ENCODE peak calls at places on chromosomes 12 and 14, in six cellular contexts. D, M, X, Z, T and V are unnamed samples.
A peak's percentile ranks its signal among the peaks of the same experiment; 100 is the strongest.

GRCh38 chr12:52496054-52496453 is 3.0 kb upstream of the KRT6A start:
- DNase-seq in M (no peak), T (no peak), Z (no peak), D (no peak), X (no peak), V (no peak)

GRCh38 chr12:113472191-113473190 is 820 bp upstream of the LHX5 start:
- DNase-seq in X (no peak), Z (no peak), D (no peak), M (no peak), T (no peak), V (no peak)

GRCh38 chr12:104538056-104538455 is 81.3 kb downstream of the CHST11 start:
- DNase-seq in M (no peak), Z (no peak), X (no peak), T (no peak), D (no peak), V (no peak)

GRCh38 chr12:94430304-94430703 is 29.4 kb downstream of the CEP83 start:
- DNase-seq in X (no peak), D (no peak), M (no peak), T (no peak), Z (no peak), V (no peak)

GRCh38 chr12:131903270-131904255 is 9.1 kb downstream of the ULK1 start:
- DNase-seq in M (no peak), Z (no peak), D (no peak), T (no peak), X (no peak), V (no peak)

GRCh38 chr12:88472775-88473174 is 107.5 kb downstream of the KITLG start:
- DNase-seq in Z (no peak), T (no peak), X (no peak), D (no peak), M (no peak), V (no peak)

GRCh38 chr12:109169262-109169661 is 52.9 kb downstream of the ACACB start:
- DNase-seq in T (no peak), D (no peak), M (no peak), Z (no peak), X (no peak), V (no peak)

GRCh38 chr12:97784904-97785303 is 322.3 kb downstream of the RMST start:
- DNase-seq in Z (no peak), M (no peak), D (no peak), X (no peak), T (no peak), V (no peak)

GRCh38 chr14:58467575-58467974 is 40.1 kb downstream of the KIAA0586 start:
- DNase-seq in M (no peak), D (no peak), X (no peak), T (peak; percentile 33), Z (no peak), V (no peak)

GRCh38 chr14:21913759-21914158 is 240.1 kb upstream of the OR4E1 start:
- DNase-seq in X (peak; percentile 25), T (peak; percentile 93), M (peak; percentile 56), D (no peak), Z (peak; percentile 59), V (peak; percentile 3)

GRCh38 chr14:34678306-34678705 is 36.1 kb downstream of the CFL2 start:
- DNase-seq in D (no peak), X (no peak), T (no peak), Z (no peak), M (no peak), V (no peak)

GRCh38 chr12:109946505-109946904 is 46.4 kb downstream of the TCHP start:
- DNase-seq in Z (no peak), T (no peak), M (no peak), X (no peak), D (no peak), V (no peak)

GRCh38 chr14:68364823-68365222 is 428.0 kb downstream of the ZFP36L1 start:
- DNase-seq in M (no peak), D (no peak), Z (no peak), X (no peak), T (no peak), V (no peak)

GRCh38 chr12:114938487-114939210 is 254.7 kb upstream of the TBX3 start:
- DNase-seq in Z (no peak), T (no peak), X (no peak), M (no peak), D (no peak), V (no peak)

GRCh38 chr12:109592195-109592904 is 18.8 kb downstream of the MVK start:
- DNase-seq in T (no peak), M (no peak), Z (no peak), X (no peak), D (no peak), V (no peak)

GRCh38 chr12:32947203-32947795 is 50.7 kb upstream of the PKP2 start:
- DNase-seq in T (peak; percentile 33), D (no peak), Z (no peak), M (no peak), X (no peak), V (no peak)

GRCh38 chr14:61146896-61147295 is 134.2 kb downstream of the TMEM30B start:
- DNase-seq in M (no peak), T (no peak), D (no peak), X (no peak), Z (no peak), V (no peak)

GRCh38 chr14:61149896-61150295 is 131.2 kb downstream of the TMEM30B start:
- DNase-seq in T (no peak), M (no peak), D (no peak), Z (no peak), X (no peak), V (no peak)

GRCh38 chr14:61147369-61147897 is 133.7 kb downstream of the TMEM30B start:
- DNase-seq in Z (no peak), X (no peak), D (no peak), T (no peak), M (no peak), V (no peak)

GRCh38 chr14:61147898-61148549 is 133.1 kb downstream of the TMEM30B start:
- DNase-seq in M (no peak), D (no peak), Z (no peak), X (peak; percentile 95), T (no peak), V (no peak)

GRCh38 chr14:61148742-61149350 is 132.3 kb downstream of the TMEM30B start:
- DNase-seq in M (no peak), X (no peak), D (no peak), T (no peak), Z (no peak), V (no peak)
- TF ChIP-seq CTCF in M (no peak), X (no peak), D (no peak), T (no peak), Z (no peak), V (no peak)

GRCh38 chr14:47040490-47040889 is 388.9 kb upstream of the RPL10L start:
- DNase-seq in X (no peak), M (no peak), T (peak; percentile 31), Z (peak; percentile 36), D (no peak), V (no peak)
- TF ChIP-seq CTCF in X (no peak), M (no peak), T (no peak), Z (peak; percentile 69), D (no peak), V (no peak)

DNA sequence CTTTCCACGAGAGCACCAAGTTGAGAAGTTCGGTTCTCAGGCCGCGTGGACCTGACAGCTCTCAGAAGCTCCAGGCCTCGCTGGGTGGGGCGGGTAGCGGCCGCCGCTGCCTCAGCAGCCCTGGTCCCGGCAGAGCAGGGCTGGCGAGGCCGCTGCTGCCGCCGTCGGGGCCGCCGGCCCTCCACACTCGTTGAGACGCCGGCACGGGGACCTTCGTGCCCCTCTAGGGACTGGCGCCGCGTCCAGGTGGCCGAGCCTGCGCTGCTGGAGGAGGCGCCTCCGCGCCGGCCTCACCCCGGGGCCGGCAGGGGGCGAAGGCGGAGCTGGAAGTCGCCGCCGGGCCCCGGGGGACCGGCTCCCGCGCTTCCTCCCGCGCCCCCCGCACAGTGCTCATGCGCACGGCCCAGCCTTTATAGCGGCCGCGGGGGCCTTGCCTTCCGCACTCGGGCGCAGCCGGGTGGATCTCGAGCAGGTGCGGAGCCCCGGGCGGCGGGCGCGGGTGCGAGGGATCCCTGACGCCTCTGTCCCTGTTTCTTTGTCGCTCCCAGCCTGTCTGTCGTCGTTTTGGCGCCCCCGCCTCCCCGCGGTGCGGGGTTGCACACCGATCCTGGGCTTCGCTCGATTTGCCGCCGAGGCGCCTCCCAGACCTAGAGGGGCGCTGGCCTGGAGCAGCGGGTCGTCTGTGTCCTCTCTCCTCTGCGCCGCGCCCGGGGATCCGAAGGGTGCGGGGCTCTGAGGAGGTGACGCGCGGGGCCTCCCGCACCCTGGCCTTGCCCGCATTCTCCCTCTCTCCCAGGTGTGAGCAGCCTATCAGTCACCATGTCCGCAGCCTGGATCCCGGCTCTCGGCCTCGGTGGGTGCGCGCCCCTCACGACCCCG is at the start of gene COCH:
- DNase-seq in X (no peak), M (peak; percentile 54), T (peak; percentile 63), Z (no peak), D (peak; percentile 29), V (no peak)
- TF ChIP-seq CTCF in X (no peak), M (peak; percentile 48), T (peak; percentile 43), Z (peak; percentile 35), D (peak; percentile 39), V (no peak)

GRCh38 chr12:9944404-9944803 is 12.2 kb upstream of the CLEC2A start:
- DNase-seq in T (no peak), X (no peak), D (no peak), M (no peak), Z (no peak), V (no peak)

GRCh38 chr12:9936597-9936996 is 4.4 kb upstream of the CLEC2A start:
- DNase-seq in M (no peak), Z (no peak), T (no peak), X (no peak), D (no peak), V (no peak)

GRCh38 chr12:9941838-9942237 is 9.7 kb upstream of the CLEC2A start:
- DNase-seq in X (no peak), Z (no peak), D (no peak), T (no peak), M (no peak), V (no peak)

GRCh38 chr12:9943244-9943643 is 11.1 kb upstream of the CLEC2A start:
- DNase-seq in T (no peak), D (no peak), X (no peak), M (no peak), Z (no peak), V (no peak)

DNA sequence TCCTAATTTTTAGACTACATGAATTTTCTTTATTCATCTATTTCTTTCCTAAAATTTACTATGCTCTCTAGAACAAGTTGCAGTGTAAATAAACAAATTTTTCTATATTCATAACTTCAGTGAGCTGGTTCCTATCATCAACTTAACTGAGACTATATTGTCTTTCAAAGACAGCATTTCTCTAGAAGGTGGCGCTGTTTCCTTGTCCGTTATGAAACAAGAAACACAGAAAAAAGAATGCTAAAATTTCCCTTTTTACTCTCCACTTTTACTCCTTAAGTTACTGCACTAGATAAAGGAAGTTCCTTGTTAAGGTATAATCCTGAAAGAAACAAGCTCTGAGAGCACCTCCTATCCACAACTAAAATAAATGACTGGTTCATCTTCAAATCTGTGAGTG is 8.2 kb upstream of the CLEC2A start:
- DNase-seq in M (no peak), T (peak; percentile 8), X (no peak), Z (no peak), D (no peak), V (no peak)
- TF ChIP-seq CTCF in M (no peak), T (peak; percentile 23), X (peak; percentile 22), Z (peak; percentile 37), D (no peak), V (peak; percentile 22)

DNA sequence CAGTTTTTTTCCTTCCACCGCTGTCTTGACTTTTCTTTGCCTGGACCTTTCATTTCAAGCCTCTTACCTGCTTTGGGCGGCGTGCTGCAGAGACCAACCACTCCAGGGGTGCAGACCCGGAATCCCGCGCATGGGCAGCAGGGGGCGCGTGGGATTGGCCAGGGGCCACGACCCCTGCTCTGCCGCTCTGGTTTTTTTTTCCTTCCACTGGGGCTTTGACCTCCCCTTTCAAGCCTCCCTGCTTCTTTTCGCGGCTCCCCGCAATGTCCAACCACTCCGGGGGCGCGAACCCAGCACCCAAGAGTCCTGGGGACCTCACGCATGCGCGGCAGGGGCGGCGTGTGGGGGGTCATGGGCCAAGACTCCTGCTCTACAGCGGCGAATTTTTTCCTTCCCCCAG is 325.1 kb downstream of the ALG10 start:
- DNase-seq in T (peak; percentile 79), M (no peak), X (no peak), Z (no peak), D (no peak), V (no peak)
- TF ChIP-seq CTCF in T (peak; percentile 63), M (no peak), X (no peak), Z (no peak), D (no peak), V (no peak)